ENCODE peak calls at places on chromosomes 7 and 10, in five cellular contexts. P is effector memory CD4-positive, alpha-beta T cell; R is SK-N-SH; G is tibial artery; F is naive thymus-derived CD4-positive, alpha-beta T cell. Z is an unnamed sample.

GRCh38 chr10:82564353-82565218 is 689.6 kb downstream of the NRG3 start:
- DNase-seq in P (no peak), R (no peak), G (no peak), F (no peak), Z (no peak)

GRCh38 chr10:93503075-93503474 is 6.7 kb downstream of the CEP55 start:
- DNase-seq in P (no peak), R (no peak), G (no peak), F (no peak), Z (no peak)

GRCh38 chr7:158103378-158103777 is 484.2 kb downstream of the PTPRN2 start:
- DNase-seq in P (no peak), R (no peak), G (no peak), F (no peak), Z (no peak)

GRCh38 chr7:124033093-124033806 is 383 bp upstream of the TMEM229A start:
- DNase-seq in P (no peak), R (peak; percentile 85), G (no peak), F (no peak), Z (no peak)

GRCh38 chr7:50926049-50926448 is 143.4 kb upstream of the GRB10 start:
- DNase-seq in P (no peak), R (no peak), G (no peak), F (no peak), Z (no peak)

GRCh38 chr7:48035967-48036478 is 680 bp downstream of the C7orf57 start:
- DNase-seq in P (no peak), R (peak; percentile 59), G (no peak), F (no peak), Z (no peak)

GRCh38 chr7:16393862-16394422 is 27.4 kb downstream of the CRPPA start:
- DNase-seq in P (no peak), R (no peak), G (no peak), F (no peak), Z (no peak)

GRCh38 chr7:88278881-88279280 is 27.8 kb downstream of the STEAP4 start:
- DNase-seq in P (no peak), R (no peak), G (no peak), F (no peak), Z (no peak)

GRCh38 chr10:125057158-125058001 is 103.0 kb downstream of the CTBP2 start:
- DNase-seq in P (no peak), R (peak; percentile 78), G (peak; percentile 87), F (no peak), Z (peak; percentile 91)

GRCh38 chr7:70527489-70527888 is 604.5 kb upstream of the GALNT17 start:
- DNase-seq in P (no peak), R (no peak), G (no peak), F (no peak), Z (no peak)

GRCh38 chr7:11835260-11835659 is 3.3 kb upstream of the THSD7A start:
- DNase-seq in P (no peak), R (peak; percentile 23), G (no peak), F (no peak), Z (no peak)

GRCh38 chr7:98990356-98990755 is 112.0 kb downstream of the TRRAP start:
- DNase-seq in P (no peak), R (no peak), G (no peak), F (no peak), Z (no peak)

GRCh38 chr10:47415520-47416304 is 31.6 kb upstream of the ZNF488 start:
- DNase-seq in P (no peak), R (no peak), G (no peak), F (no peak), Z (no peak)

GRCh38 chr7:37011151-37011890 is 287.0 kb upstream of the AOAH start:
- DNase-seq in P (no peak), R (no peak), G (no peak), F (no peak), Z (no peak)

GRCh38 chr10:80186364-80187012 is 18.8 kb downstream of the ANXA11 start:
- DNase-seq in P (no peak), R (no peak), G (no peak), F (no peak), Z (no peak)

GRCh38 chr7:93016085-93016471 is 101.7 kb downstream of the SAMD9 start:
- DNase-seq in P (no peak), R (no peak), G (no peak), F (peak; percentile 19), Z (no peak)

GRCh38 chr10:118442032-118442431 is 99.9 kb upstream of the FAM204A start:
- DNase-seq in P (no peak), R (no peak), G (no peak), F (no peak), Z (no peak)

GRCh38 chr7:69732203-69732602 is 133.9 kb downstream of the AUTS2 start:
- DNase-seq in P (no peak), R (no peak), G (no peak), F (no peak), Z (no peak)

GRCh38 chr10:42491001-42491592 is 147.3 kb downstream of the ZNF33B start:
- DNase-seq in P (no peak), R (no peak), G (no peak), F (no peak), Z (no peak)

GRCh38 chr10:38118072-38118807 is 24.1 kb downstream of the ZNF37A start:
- DNase-seq in P (no peak), R (no peak), G (no peak), F (no peak), Z (no peak)

GRCh38 chr7:156778668-156779067 is 114.3 kb downstream of the LMBR1 start:
- DNase-seq in P (no peak), R (peak; percentile 76), G (no peak), F (no peak), Z (no peak)

GRCh38 chr10:51077507-51077906 is 3.2 kb downstream of the PRKG1 start:
- DNase-seq in P (no peak), R (no peak), G (no peak), F (no peak), Z (no peak)

GRCh38 chr10:23344251-23344841 is at the start of gene C10orf67:
- DNase-seq in P (no peak), R (peak; percentile 79), G (peak; percentile 20), F (peak; percentile 29), Z (no peak)

GRCh38 chr7:88281729-88282128 is 25.0 kb downstream of the STEAP4 start:
- DNase-seq in P (no peak), R (no peak), G (no peak), F (no peak), Z (no peak)

GRCh38 chr10:97887399-97887798 is 37.8 kb downstream of the GOLGA7B start:
- DNase-seq in P (no peak), R (peak; percentile 46), G (no peak), F (no peak), Z (no peak)

GRCh38 chr10:14306201-14306600 is 24.5 kb downstream of the FRMD4A start:
- DNase-seq in P (no peak), R (no peak), G (no peak), F (no peak), Z (no peak)

GRCh38 chr7:36314491-36314890 is 75.2 kb upstream of the ANLN start:
- DNase-seq in P (no peak), R (no peak), G (no peak), F (no peak), Z (no peak)

GRCh38 chr7:158076656-158077055 is 511.0 kb downstream of the PTPRN2 start:
- DNase-seq in P (no peak), R (peak; percentile 36), G (no peak), F (no peak), Z (no peak)

GRCh38 chr10:649798-650690 is 39.4 kb downstream of the DIP2C start:
- DNase-seq in P (no peak), R (no peak), G (no peak), F (no peak), Z (no peak)

GRCh38 chr10:114881916-114882315 is 56.1 kb upstream of the TRUB1 start:
- DNase-seq in P (no peak), R (no peak), G (no peak), F (no peak), Z (no peak)
- H3K4me3 ChIP-seq in P (no peak overlapping the region), R (no peak overlapping the region), G (no peak overlapping the region), F (no peak overlapping the region), Z (no peak overlapping the region)

DNA sequence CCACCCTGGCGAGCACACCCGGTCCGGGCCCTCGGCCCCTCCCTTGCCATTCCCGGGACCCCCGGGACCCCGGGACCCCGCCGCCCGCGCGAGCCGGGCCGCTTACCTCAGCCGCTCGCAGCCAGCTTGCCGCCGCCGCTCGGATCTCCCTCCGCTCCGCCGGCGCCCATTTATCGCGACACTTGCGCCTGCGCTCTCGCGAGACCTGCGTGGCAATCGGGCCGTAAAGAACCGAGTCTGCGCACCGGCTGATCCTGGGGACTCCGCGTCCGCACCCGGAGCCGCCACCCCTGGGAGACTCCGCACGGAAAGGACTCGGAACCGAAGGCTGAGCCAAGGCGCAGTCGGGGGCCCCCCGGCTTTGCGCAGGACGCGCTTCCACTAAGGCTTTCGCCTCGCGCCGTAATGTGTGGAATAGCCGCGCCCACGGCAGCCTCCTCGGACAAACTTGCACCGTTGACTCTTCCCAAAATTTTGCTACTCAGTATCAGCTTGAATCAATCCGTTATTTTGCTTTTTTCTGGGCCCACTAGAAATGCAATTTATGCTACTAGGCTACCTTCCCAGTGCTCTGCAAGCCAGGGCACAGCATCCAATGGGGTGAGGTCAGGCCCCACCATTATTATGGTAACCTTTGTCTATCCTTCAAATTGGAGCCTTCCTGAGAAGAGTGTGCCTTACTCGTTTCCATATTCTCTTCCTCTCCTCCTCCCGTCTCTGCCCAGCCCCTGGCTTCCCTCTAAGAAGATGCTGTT is at the start of gene MAD1L1:
- DNase-seq in P (peak; percentile 84), R (peak; percentile 98), G (peak; percentile 87), F (peak; percentile 89), Z (peak; percentile 91)
- H3K27ac ChIP-seq in P (peak within 1 kb of the TSS; percentile 64), R (peak within 1 kb of the TSS; percentile 34), G (peak within 1 kb of the TSS; percentile 76), F (peak within 1 kb of the TSS; percentile 80), Z (peak within 1 kb of the TSS; percentile 15)

DNA sequence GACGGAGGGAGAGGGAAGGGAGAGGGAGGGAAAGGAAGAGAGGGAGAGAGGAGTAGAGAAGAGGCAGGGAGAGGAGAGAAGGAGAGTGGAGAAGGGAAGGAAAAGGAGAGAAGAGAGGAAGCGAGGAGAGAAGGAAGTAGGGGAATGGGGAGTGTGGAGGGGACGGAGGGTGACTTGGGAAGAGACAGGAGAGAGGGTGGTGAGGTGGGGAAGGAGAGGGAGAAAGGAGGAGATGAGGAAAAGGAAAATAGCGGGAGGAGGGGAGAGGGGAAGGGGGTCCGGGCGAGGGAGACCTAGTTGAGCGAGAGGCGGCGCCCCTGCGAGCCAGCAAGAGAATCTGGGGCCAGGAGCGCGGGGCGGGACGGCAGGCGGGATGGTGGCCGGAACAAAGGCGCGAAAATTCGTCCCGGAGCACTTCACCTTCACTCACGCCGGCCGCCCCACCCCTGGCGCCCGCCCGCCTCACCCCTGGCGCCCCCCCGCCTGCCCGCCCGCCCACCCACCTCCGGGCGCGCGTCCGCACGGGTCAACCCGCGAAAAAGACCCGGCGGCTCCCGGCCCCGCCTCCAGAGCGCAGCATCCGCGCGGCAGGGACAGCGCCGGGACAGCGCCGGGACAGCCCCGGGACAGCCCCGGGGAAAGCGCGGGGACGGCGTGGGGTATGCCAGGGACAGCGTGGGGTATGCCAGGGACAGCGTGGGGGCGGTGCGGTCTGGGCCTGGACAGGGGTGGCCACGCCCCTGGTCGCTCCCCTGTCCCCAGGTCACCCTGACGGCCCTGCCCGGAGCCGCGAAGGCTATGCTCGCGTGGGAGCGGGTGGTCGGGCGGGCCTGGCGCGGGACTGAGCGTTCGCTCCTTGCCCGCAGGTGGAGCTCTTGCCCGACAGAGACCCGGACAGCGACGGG is 4.2 kb downstream of the VSTM2A start:
- DNase-seq in P (no peak), R (peak; percentile 90), G (no peak), F (no peak), Z (no peak)
- H3K4me3 ChIP-seq in P (no peak overlapping the region), R (peak overlapping the region; percentile 49), G (no peak overlapping the region), F (no peak overlapping the region), Z (peak overlapping the region; percentile 63)

GRCh38 chr10:95530021-95530420 is 31.1 kb downstream of the SORBS1 start:
- DNase-seq in P (no peak), R (no peak), G (no peak), F (no peak), Z (no peak)
- H3K27ac ChIP-seq in P (no peak overlapping the region), R (no peak overlapping the region), G (peak overlapping the region; percentile 89), F (no peak overlapping the region), Z (peak overlapping the region; percentile 72)